ENCODE peak calls at places on chromosome 15, in ten cellular contexts. O, U, S, J, Q, D, Z, T, C and B are unnamed samples.

GRCh38 chr15:41161736-41162135 is 45.7 kb upstream of the INO80 start:
- DNase-seq in Q (no peak), Z (no peak), J (no peak), D (no peak), T (no peak), U (no peak), C (no peak), S (no peak), O (no peak), B (no peak)

GRCh38 chr15:74134387-74135027 is 4.1 kb downstream of the ISLR2 start:
- DNase-seq in U (peak; percentile 40), S (no peak), C (no peak), Z (peak; percentile 36), O (peak; percentile 53), D (no peak), J (peak; percentile 31), Q (no peak), T (no peak), B (peak; percentile 45)

GRCh38 chr15:98963459-98963858 is 44.1 kb downstream of the PGPEP1L start:
- DNase-seq in S (no peak), O (no peak), J (no peak), C (no peak), D (no peak), U (no peak), Q (no peak), Z (no peak), T (no peak), B (no peak)

GRCh38 chr15:56241374-56242085 is 2.1 kb downstream of the RFX7 start:
- DNase-seq in D (no peak), Q (no peak), T (no peak), S (no peak), Z (no peak), C (no peak), J (no peak), O (no peak), U (no peak), B (no peak)

GRCh38 chr15:33440911-33441310 is 130.1 kb downstream of the RYR3 start:
- DNase-seq in C (no peak), J (no peak), T (no peak), U (no peak), Q (no peak), O (no peak), Z (no peak), S (no peak), D (no peak), B (no peak)

GRCh38 chr15:68552344-68552743 is 26.4 kb upstream of the CORO2B start:
- DNase-seq in T (no peak), J (no peak), Q (no peak), S (no peak), U (no peak), D (no peak), Z (no peak), C (peak; percentile 16), O (no peak), B (no peak)

GRCh38 chr15:31346367-31347066 is 19.9 kb downstream of the KLF13 start:
- DNase-seq in J (peak; percentile 57), S (no peak), O (no peak), U (no peak), Q (no peak), T (no peak), C (no peak), Z (no peak), D (no peak), B (no peak)

GRCh38 chr15:80182611-80183210 is 29.9 kb downstream of the FAH start:
- DNase-seq in T (no peak), C (no peak), J (no peak), Z (no peak), U (no peak), Q (no peak), O (no peak), S (no peak), D (no peak), B (no peak)

GRCh38 chr15:99154271-99154670 is 49.4 kb downstream of the SYNM start:
- DNase-seq in O (no peak), Z (no peak), S (no peak), Q (no peak), D (no peak), U (no peak), C (no peak), J (no peak), T (no peak), B (no peak)

GRCh38 chr15:62138124-62138523 is 27.0 kb downstream of the C2CD4B start:
- DNase-seq in J (no peak), D (no peak), Z (no peak), C (no peak), U (no peak), T (no peak), O (no peak), Q (no peak), S (peak; percentile 21), B (no peak)

GRCh38 chr15:58057559-58057958 is 8.0 kb downstream of the ALDH1A2 start:
- DNase-seq in U (no peak), S (no peak), C (no peak), D (no peak), O (no peak), Q (no peak), J (no peak), T (no peak), Z (no peak), B (no peak)

GRCh38 chr15:82843561-82843960 is 34.1 kb downstream of the WHAMM start:
- DNase-seq in Q (no peak), T (no peak), O (no peak), D (no peak), S (no peak), J (no peak), Z (no peak), U (no peak), C (no peak), B (no peak)

GRCh38 chr15:59380902-59381610 is 8.4 kb upstream of the MYO1E start:
- DNase-seq in Q (no peak), C (no peak), U (no peak), J (no peak), O (no peak), D (no peak), S (no peak), T (no peak), Z (no peak), B (peak; percentile 92)

GRCh38 chr15:67192185-67192584 is 62.3 kb downstream of the AAGAB start:
- DNase-seq in Q (no peak), J (no peak), O (no peak), U (no peak), S (no peak), T (no peak), Z (no peak), D (no peak), C (no peak), B (no peak)

GRCh38 chr15:41575282-41575681 is 16.3 kb downstream of the TYRO3 start:
- DNase-seq in U (no peak), O (no peak), T (no peak), Q (no peak), S (no peak), Z (no peak), D (no peak), J (no peak), C (no peak), B (no peak)

GRCh38 chr15:101133751-101134261 is 118.0 kb downstream of the CHSY1 start:
- DNase-seq in J (no peak), Z (no peak), C (no peak), U (no peak), T (no peak), S (no peak), Q (no peak), D (no peak), O (no peak), B (no peak)

GRCh38 chr15:85607141-85607806 is 187.5 kb downstream of the KLHL25 start:
- DNase-seq in Q (no peak), Z (no peak), T (no peak), S (no peak), C (no peak), J (no peak), U (no peak), O (no peak), D (no peak), B (no peak)

GRCh38 chr15:23857028-23857641 is 170.0 kb upstream of the NDN start:
- DNase-seq in Z (no peak), S (no peak), C (no peak), O (peak; percentile 56), D (no peak), J (no peak), Q (no peak), U (peak; percentile 16), T (no peak), B (no peak)

GRCh38 chr15:40259021-40259420 is 20.2 kb downstream of the PAK6 start:
- DNase-seq in C (no peak), D (no peak), Q (no peak), S (no peak), T (no peak), Z (no peak), O (no peak), U (no peak), J (no peak), B (no peak)

GRCh38 chr15:84684092-84684491 is 26.1 kb upstream of the NMB start:
- DNase-seq in U (no peak), C (no peak), J (no peak), Q (no peak), O (no peak), Z (no peak), D (no peak), T (no peak), S (no peak), B (no peak)